ENCODE peak calls at places on chromosomes 2 and 18, in seven cellular contexts. J is AG09309, K is activated T-cell treated with anti-CD3 and anti-CD28 coated beads for 1 hour, U is left cardiac atrium, G is HFFc6, V is left ventricle myocardium superior, Y is MM.1S. A is an unnamed sample.

GRCh38 chr2:118853129-118853640 is 5.7 kb upstream of the EN1 start:
- DNase-seq in J (no peak), K (no peak), U (no peak), G (no peak), V (no peak), Y (no peak), A (no peak)

GRCh38 chr2:121944072-121944829 is 188.8 kb downstream of the TSN start:
- DNase-seq in J (peak), K (no peak), U (no peak), G (peak), V (no peak), Y (no peak), A (peak)

GRCh38 chr2:1518891-1519530 is 105.7 kb downstream of the TPO start:
- DNase-seq in J (no peak), K (no peak), U (peak), G (peak), V (peak), Y (no peak), A (no peak)

GRCh38 chr18:62999392-62999791 is 284.1 kb downstream of the PHLPP1 start:
- DNase-seq in J (peak), K (no peak), U (peak), G (peak), V (peak), Y (no peak), A (peak)

GRCh38 chr2:5070257-5070656 is 621.9 kb upstream of the SOX11 start:
- DNase-seq in J (no peak), K (no peak), U (no peak), G (no peak), V (no peak), Y (no peak), A (no peak)

GRCh38 chr2:100614455-100615000 is 51.7 kb downstream of the PDCL3 start:
- DNase-seq in J (no peak), K (no peak), U (no peak), G (no peak), V (no peak), Y (no peak), A (no peak)

GRCh38 chr2:33375054-33375453 is 101.4 kb upstream of the RASGRP3 start:
- DNase-seq in J (no peak), K (no peak), U (no peak), G (peak), V (no peak), Y (no peak), A (no peak)

GRCh38 chr2:9380702-9381628 is 42.4 kb downstream of the ITGB1BP1 start:
- DNase-seq in J (peak), K (no peak), U (peak), G (peak), V (peak), Y (no peak), A (no peak)